ENCODE peak calls at places on chromosomes 7 and 10, in four cellular contexts. V is CD4-positive, alpha-beta T cell; O is SK-N-SH; X is activated naive CD8-positive, alpha-beta T cell treated with anti-CD3 and anti-CD28 coated beads, Interleukin-2, amount 10 ng/mL, durations not matched to agents 7 days and 5 days. B is an unnamed sample.
A peak's percentile ranks its signal among the peaks of the same experiment; 100 is the strongest.

GRCh38 chr7:18552311-18552916 is 56.9 kb downstream of the HDAC9 start:
- DNase-seq in V (no peak), O (no peak), X (no peak), B (no peak)

GRCh38 chr7:74242122-74242443 is 12.1 kb downstream of the RFC2 start:
- DNase-seq in V (no peak), O (no peak), X (no peak), B (no peak)

GRCh38 chr10:30436688-30437038 is 2.7 kb downstream of the MAP3K8 start:
- DNase-seq in V (no peak), O (no peak), X (no peak), B (no peak)

GRCh38 chr7:80210400-80210799 is 75.8 kb downstream of the GNAI1 start:
- DNase-seq in V (no peak), O (no peak), X (no peak), B (peak; percentile 42)

GRCh38 chr7:5677538-5678294 is 103.7 kb downstream of the RNF216 start:
- DNase-seq in V (no peak), O (peak; percentile 80), X (no peak), B (peak; percentile 62)

GRCh38 chr7:38195804-38196595 is 18.0 kb downstream of the STARD3NL start:
- DNase-seq in V (no peak), O (no peak), X (no peak), B (no peak)

GRCh38 chr7:106345421-106346166 is 60.8 kb upstream of the NAMPT start:
- DNase-seq in V (no peak), O (no peak), X (no peak), B (no peak)

GRCh38 chr10:3801558-3802192 is 16.7 kb upstream of the KLF6 start:
- DNase-seq in V (no peak), O (no peak), X (no peak), B (no peak)

GRCh38 chr7:100079024-100079560 is 2.4 kb downstream of the ZNF3 start:
- DNase-seq in V (no peak), O (no peak), X (no peak), B (peak; percentile 69)

GRCh38 chr7:150378115-150378852 is 846 bp upstream of the ZNF775 start:
- DNase-seq in V (no peak), O (peak; percentile 75), X (peak; percentile 52), B (peak; percentile 84)

GRCh38 chr7:30276203-30276900 is 8.0 kb upstream of the ZNRF2 start:
- DNase-seq in V (peak; percentile 39), O (peak; percentile 67), X (no peak), B (peak; percentile 77)

GRCh38 chr7:148695953-148696352 is 2.8 kb upstream of the CUL1 start:
- DNase-seq in V (no peak), O (no peak), X (no peak), B (no peak)

GRCh38 chr10:79132681-79133381 is 64.1 kb downstream of the ZMIZ1 start:
- DNase-seq in V (no peak), O (peak; percentile 82), X (no peak), B (no peak)

GRCh38 chr10:12960431-12960898 is 41.0 kb downstream of the CCDC3 start:
- DNase-seq in V (no peak), O (no peak), X (no peak), B (peak; percentile 51)

GRCh38 chr7:103009466-103010219 is 65.0 kb downstream of the FBXL13 start:
- DNase-seq in V (no peak), O (no peak), X (no peak), B (no peak)

GRCh38 chr10:124416733-124417132 is 2.0 kb downstream of the OAT start:
- DNase-seq in V (no peak), O (no peak), X (no peak), B (no peak)

GRCh38 chr10:94673614-94674321 is 9.8 kb upstream of the CYP2C18 start:
- DNase-seq in V (no peak), O (no peak), X (no peak), B (peak; percentile 13)

GRCh38 chr7:34296663-34297062 is 361.4 kb upstream of the NPSR1 start:
- DNase-seq in V (no peak), O (no peak), X (no peak), B (no peak)

GRCh38 chr7:47606176-47606575 is 24.3 kb upstream of the TNS3 start:
- DNase-seq in V (no peak), O (no peak), X (no peak), B (no peak)

GRCh38 chr7:131835141-131835540 is 278.7 kb upstream of the PODXL start:
- DNase-seq in V (no peak), O (no peak), X (no peak), B (no peak)

GRCh38 chr7:1562126-1562525 is 6.1 kb upstream of the TMEM184A start:
- DNase-seq in V (no peak), O (peak; percentile 56), X (no peak), B (no peak)

GRCh38 chr7:157541295-157541608 is 204.4 kb downstream of the DNAJB6 start:
- DNase-seq in V (no peak), O (no peak), X (no peak), B (no peak)

GRCh38 chr10:6866757-6867156 is 286.7 kb upstream of the PRKCQ start:
- DNase-seq in V (no peak), O (no peak), X (no peak), B (no peak)

GRCh38 chr7:22587322-22587721 is 87.3 kb upstream of the STEAP1B start:
- DNase-seq in V (no peak), O (no peak), X (no peak), B (no peak)

GRCh38 chr7:130874071-130874915 is 140.3 kb upstream of the KLF14 start:
- DNase-seq in V (no peak), O (no peak), X (no peak), B (no peak)

GRCh38 chr10:13820591-13821377 is 234.0 kb downstream of the PRPF18 start:
- DNase-seq in V (no peak), O (peak; percentile 34), X (no peak), B (no peak)

GRCh38 chr7:158413962-158414961 is 173.4 kb downstream of the PTPRN2 start:
- DNase-seq in V (no peak), O (no peak), X (no peak), B (no peak)

GRCh38 chr7:17368856-17369520 is 70.5 kb downstream of the AHR start:
- DNase-seq in V (no peak), O (no peak), X (no peak), B (no peak)

GRCh38 chr7:117667456-117667855 is 187.6 kb downstream of the CFTR start:
- DNase-seq in V (no peak), O (no peak), X (no peak), B (no peak)

GRCh38 chr10:1476106-1476803 is 261.1 kb downstream of the ADARB2 start:
- DNase-seq in V (no peak), O (no peak), X (no peak), B (no peak)

GRCh38 chr7:57426629-57427003 is 23.4 kb upstream of the ZNF716 start:
- DNase-seq in V (no peak), O (no peak), X (no peak), B (no peak)

B was measured in hepatocyte.